ENCODE peak calls at places on chromosome 22, in ten cellular contexts. O, N, Z, K, X, Q, U, J, Y and E are unnamed samples.

GRCh38 chr22:47957649-47958048 is 1195.2 kb downstream of the TBC1D22A start:
- DNase-seq in Z (no peak), N (no peak), X (no peak), Q (no peak), O (no peak), K (no peak), U (no peak), Y (no peak), J (no peak), E (no peak)

GRCh38 chr22:49393526-49393925 is 434.1 kb downstream of the BRD1 start:
- DNase-seq in Y (no peak), X (no peak), K (no peak), N (no peak), O (no peak), Q (no peak), U (no peak), J (no peak), Z (no peak), E (no peak)

GRCh38 chr22:18998998-18999397 is 62.9 kb upstream of the PRODH start:
- DNase-seq in J (no peak), Z (no peak), Y (no peak), U (no peak), X (no peak), Q (peak), O (peak), K (peak), N (no peak), E (peak)

GRCh38 chr22:30305519-30305905 is 16.2 kb upstream of the CASTOR1 start:
- DNase-seq in J (no peak), N (no peak), U (no peak), O (peak), K (peak), Y (no peak), X (peak), Q (no peak), Z (no peak), E (peak)

GRCh38 chr22:38314992-38315800 is 2.0 kb downstream of the CSNK1E start:
- DNase-seq in O (no peak), X (no peak), Z (no peak), Y (peak), U (peak), K (peak), N (no peak), J (no peak), Q (no peak), E (peak)

GRCh38 chr22:40199852-40200251 is 22.1 kb downstream of the TNRC6B start:
- DNase-seq in Q (no peak), O (no peak), J (no peak), U (no peak), K (no peak), Y (no peak), X (no peak), Z (no peak), N (no peak), E (no peak)

GRCh38 chr22:36220457-36220921 is 18.8 kb downstream of the APOL2 start:
- DNase-seq in N (no peak), Z (no peak), J (no peak), Y (no peak), K (peak), U (peak), X (no peak), Q (no peak), O (no peak), E (peak)

GRCh38 chr22:23539135-23539838 is 40.8 kb downstream of the IGLL1 start:
- DNase-seq in Q (no peak), U (peak), O (peak), X (peak), Y (peak), N (peak), K (peak), J (peak), Z (peak), E (peak)

GRCh38 chr22:41094036-41094435 is 1.6 kb downstream of the EP300 start:
- DNase-seq in O (no peak), X (no peak), U (peak), K (peak), Y (no peak), Z (no peak), N (no peak), J (no peak), Q (no peak), E (no peak)

GRCh38 chr22:30481711-30482110 is 9.9 kb upstream of the SEC14L3 start:
- DNase-seq in O (no peak), Q (no peak), J (no peak), Y (no peak), Z (no peak), K (no peak), N (no peak), X (no peak), U (peak), E (no peak)

GRCh38 chr22:49555526-49555925 is 272.1 kb downstream of the BRD1 start:
- DNase-seq in K (no peak), Z (no peak), X (no peak), J (no peak), N (no peak), Y (no peak), U (no peak), O (no peak), Q (no peak), E (no peak)

GRCh38 chr22:30492144-30492543 is 13.4 kb downstream of the SEC14L4 start:
- DNase-seq in J (no peak), U (no peak), O (no peak), K (no peak), Q (no peak), N (no peak), X (no peak), Z (no peak), Y (no peak), E (no peak)

GRCh38 chr22:37804502-37804885 is 3.2 kb upstream of the GCAT start:
- DNase-seq in U (no peak), Q (no peak), X (no peak), Y (no peak), N (no peak), O (peak), J (no peak), K (no peak), Z (no peak), E (no peak)

GRCh38 chr22:43925433-43926348 is 2.1 kb downstream of the PNPLA3 start:
- DNase-seq in U (no peak), Z (peak), N (no peak), O (no peak), Y (no peak), J (no peak), Q (no peak), K (no peak), X (no peak), E (no peak)